ENCODE peak calls at places on chromosomes 1 and 21, in seven cellular contexts. Y is body of pancreas, P is NB4, B is endothelial cell of umbilical vein, F is sigmoid colon, M is IMR-90, C is A549. A is an unnamed sample.

GRCh38 chr21:31132574-31133242 is 94.4 kb upstream of the KRTAP19-8 start:
- DNase-seq in P (peak; percentile 82), Y (peak; percentile 23), B (no peak), F (no peak), C (no peak), M (peak; percentile 12), A (no peak)

GRCh38 chr1:95233321-95233736 is 681 bp upstream of the RWDD3 start:
- DNase-seq in B (peak; percentile 24), M (peak; percentile 21), C (peak; percentile 36), F (peak; percentile 65), P (no peak), Y (peak; percentile 37), A (peak; percentile 53)

GRCh38 chr1:161001537-161001936 is 19.4 kb downstream of the F11R start:
- DNase-seq in F (no peak), C (no peak), P (no peak), B (no peak), Y (no peak), M (no peak), A (no peak)

GRCh38 chr1:58996341-58997059 is 212.7 kb upstream of the JUN start:
- DNase-seq in M (no peak), C (no peak), F (no peak), Y (no peak), B (no peak), P (no peak), A (no peak)

GRCh38 chr1:16631248-16632043 is 18.1 kb upstream of the NBPF1 start:
- DNase-seq in F (peak; percentile 84), P (no peak), C (no peak), M (no peak), B (no peak), Y (peak; percentile 3), A (no peak)

GRCh38 chr1:9201421-9202239 is 32.9 kb upstream of the H6PD start:
- DNase-seq in C (no peak), P (peak; percentile 55), Y (peak; percentile 20), F (peak; percentile 80), M (peak; percentile 86), B (peak; percentile 48), A (peak; percentile 36)

GRCh38 chr1:17370618-17371017 is 1.4 kb upstream of the PADI6 start:
- DNase-seq in Y (no peak), M (no peak), B (no peak), F (no peak), P (peak; percentile 28), C (peak; percentile 42), A (no peak)

GRCh38 chr1:162823231-162823630 is 32.7 kb downstream of the HSD17B7 start:
- DNase-seq in Y (no peak), M (no peak), F (no peak), C (no peak), B (peak; percentile 14), P (no peak), A (no peak)

GRCh38 chr1:7207875-7208646 is 422.8 kb downstream of the CAMTA1 start:
- DNase-seq in C (peak; percentile 67), M (peak; percentile 73), F (no peak), Y (peak; percentile 55), P (peak; percentile 69), B (peak; percentile 59), A (peak; percentile 82)

GRCh38 chr21:33261635-33262034 is 4.5 kb upstream of the IL10RB start:
- DNase-seq in P (peak; percentile 92), F (no peak), C (no peak), M (peak; percentile 62), B (no peak), Y (peak; percentile 64), A (peak; percentile 34)

GRCh38 chr1:234144866-234145265 is 228.4 kb upstream of the COA6 start:
- DNase-seq in Y (no peak), F (no peak), B (no peak), C (no peak), P (no peak), M (no peak), A (no peak)

GRCh38 chr1:18530567-18531502 is 50.1 kb downstream of the KLHDC7A start:
- DNase-seq in C (no peak), Y (no peak), M (no peak), B (no peak), P (peak; percentile 20), F (no peak), A (peak; percentile 14)

GRCh38 chr1:36737767-36738166 is 255.1 kb upstream of the CSF3R start:
- DNase-seq in M (no peak), P (no peak), F (peak; percentile 48), Y (no peak), B (no peak), C (no peak), A (no peak)

GRCh38 chr1:200778766-200779165 is 40.1 kb downstream of the CAMSAP2 start:
- DNase-seq in B (no peak), C (no peak), F (no peak), P (no peak), Y (no peak), M (no peak), A (no peak)

GRCh38 chr1:46488343-46489168 is 1.1 kb upstream of the DMBX1 start:
- DNase-seq in B (no peak), Y (no peak), C (no peak), M (peak; percentile 30), P (peak; percentile 36), F (no peak), A (no peak)

GRCh38 chr1:235703516-235703915 is 53.9 kb upstream of the GNG4 start:
- DNase-seq in C (peak; percentile 34), M (peak; percentile 70), F (no peak), P (no peak), B (peak; percentile 12), Y (no peak), A (no peak)

GRCh38 chr1:86416343-86416742 is 7.6 kb upstream of the CLCA2 start:
- DNase-seq in M (no peak), B (no peak), P (no peak), C (no peak), F (no peak), Y (peak; percentile 12), A (no peak)

GRCh38 chr1:168520052-168520751 is 23.6 kb downstream of the XCL2 start:
- DNase-seq in B (no peak), M (no peak), F (no peak), Y (no peak), C (no peak), P (peak; percentile 88), A (no peak)

GRCh38 chr1:5920201-5920600 is 72.0 kb downstream of the NPHP4 start:
- DNase-seq in C (no peak), Y (no peak), P (no peak), M (no peak), B (no peak), F (no peak), A (no peak)

GRCh38 chr21:29230541-29231275 is 68.0 kb upstream of the BACH1 start:
- DNase-seq in C (no peak), F (no peak), M (no peak), Y (no peak), B (no peak), P (no peak), A (no peak)

GRCh38 chr21:39445339-39446269 is at the start of gene LCA5L:
- DNase-seq in B (peak; percentile 90), C (peak; percentile 92), P (peak; percentile 93), M (peak; percentile 81), Y (peak; percentile 94), F (peak; percentile 95), A (peak; percentile 88)
- TF ChIP-seq POLR2A in B (peak; percentile 83), C (peak; percentile 86), P (peak; percentile 80), M (peak; percentile 59), Y (peak; percentile 79), F (peak; percentile 79), A (peak; percentile 56)

GRCh38 chr1:109792056-109792831 is 28.5 kb upstream of the EPS8L3 start:
- DNase-seq in F (peak; percentile 89), P (peak; percentile 68), M (peak; percentile 93), B (peak; percentile 90), Y (peak; percentile 65), C (peak; percentile 89), A (peak; percentile 84)
- TF ChIP-seq CTCF in F (no peak), P (no peak), M (peak; percentile 70), B (peak; percentile 42), Y (no peak), C (peak; percentile 51), A (peak; percentile 22)

GRCh38 chr1:153984125-153984899 is 1.8 kb downstream of the RAB13 start:
- DNase-seq in B (no peak), C (no peak), F (no peak), M (no peak), P (no peak), Y (no peak), A (no peak)

GRCh38 chr1:153990468-153991150 is at the start of gene RPS27:
- DNase-seq in F (peak; percentile 98), C (peak; percentile 99), P (peak; percentile 97), Y (peak; percentile 98), M (peak; percentile 99), B (peak; percentile 96), A (peak; percentile 95)

GRCh38 chr1:153987621-153988020 is 1.5 kb upstream of the RAB13 start:
- DNase-seq in Y (no peak), B (no peak), C (no peak), F (no peak), M (no peak), P (no peak), A (no peak)

GRCh38 chr1:153985984-153986761 is at the start of gene RAB13:
- DNase-seq in B (peak; percentile 86), P (peak; percentile 68), F (peak; percentile 96), Y (peak; percentile 91), M (peak; percentile 80), C (peak; percentile 84), A (peak; percentile 91)

DNA sequence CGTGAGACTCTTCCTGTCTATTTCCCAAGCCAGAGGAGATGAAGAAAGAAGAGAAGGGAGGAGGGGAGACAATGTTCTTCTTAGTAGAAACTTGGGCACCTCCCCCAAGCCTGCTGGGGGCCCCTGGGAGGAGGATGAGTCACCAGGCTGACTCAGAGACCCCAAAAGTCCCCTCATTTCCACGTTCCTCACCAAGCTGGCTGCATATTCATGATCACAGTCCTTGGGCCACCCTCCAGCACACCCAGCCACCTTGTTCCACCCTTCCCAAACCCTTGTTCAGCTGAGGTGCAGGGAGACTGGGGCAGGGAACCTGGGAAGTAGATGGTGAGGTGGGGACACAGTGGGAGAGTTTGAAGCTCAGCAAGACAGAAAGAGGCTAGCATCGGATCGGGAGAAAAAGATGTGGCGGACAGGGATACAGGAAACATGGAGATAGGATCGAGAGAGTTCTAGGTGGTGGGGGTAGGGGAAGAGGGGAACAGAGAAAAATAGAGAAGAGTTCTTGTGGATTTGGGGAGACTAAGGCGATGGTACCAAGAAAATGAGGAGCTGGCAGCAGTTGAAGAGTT is 712 bp downstream of the RAB13 start:
- DNase-seq in Y (peak; percentile 45), M (peak; percentile 88), F (peak; percentile 86), P (peak; percentile 90), B (peak; percentile 68), C (no peak), A (peak; percentile 54)
- TF ChIP-seq POLR2A in Y (no peak), M (peak; percentile 77), F (no peak), P (no peak), B (no peak), C (no peak), A (no peak)

DNA sequence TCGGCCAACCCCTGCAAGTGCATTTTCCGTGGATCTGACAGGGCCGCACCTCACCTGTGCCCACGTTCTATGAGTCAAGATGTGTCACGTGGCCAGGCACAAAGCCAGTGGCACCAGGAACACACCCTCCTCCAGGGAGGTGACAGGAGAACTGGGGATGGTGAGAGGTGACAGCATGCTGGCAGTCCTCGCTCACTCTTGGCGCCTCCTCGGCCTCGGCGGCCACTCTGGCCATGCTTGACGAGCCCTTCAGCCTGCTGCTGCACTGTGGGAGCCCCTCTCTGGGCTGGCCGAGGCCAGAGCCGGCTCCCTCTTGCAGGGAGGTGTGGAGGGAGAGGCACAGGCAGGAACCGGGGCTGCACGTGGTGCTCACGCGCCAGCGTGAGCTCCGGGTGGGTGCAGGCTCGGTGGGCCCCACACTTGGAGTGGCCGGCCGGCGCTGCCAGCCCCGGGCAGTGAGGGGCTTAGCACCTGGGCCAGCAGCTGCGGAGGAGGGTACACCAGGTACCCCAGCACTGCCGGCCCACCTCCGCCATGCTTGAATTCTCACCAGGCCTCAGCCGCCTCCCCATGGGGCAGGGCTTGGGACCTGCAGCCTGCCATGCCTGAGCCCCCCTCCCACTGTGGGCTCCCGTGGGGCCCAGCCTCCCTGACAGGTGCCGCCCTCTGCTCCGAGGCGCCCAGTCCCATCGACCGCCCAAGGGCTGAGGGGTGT is 11.6 kb upstream of the TTC34 start:
- DNase-seq in F (no peak), M (no peak), P (no peak), C (no peak), Y (no peak), B (no peak), A (no peak)
- TF ChIP-seq CTCF in F (no peak), M (no peak), P (no peak), C (no peak), Y (no peak), B (no peak), A (no peak)

A was measured in testis.